ENCODE peak calls at places on chromosomes 1 and 21, in eight cellular contexts. H is NCI-H2081, A is HT1080, Y is MV-4-11, E is germinal center, P is LoVo, N is ecto neural progenitor cell, K is HTR-8/SVneo. Z is an unnamed sample.

GRCh38 chr1:208174736-208175507 is 69.3 kb downstream of the PLXNA2 start:
- DNase-seq in Y (no peak), K (no peak), N (no peak), E (no peak), P (no peak), A (peak), H (no peak), Z (no peak)

GRCh38 chr1:21896652-21897532 is 40.2 kb downstream of the HSPG2 start:
- DNase-seq in A (no peak), P (no peak), Y (no peak), N (no peak), H (no peak), E (no peak), K (no peak), Z (no peak)

GRCh38 chr1:32393832-32394140 is 455 bp downstream of the BSDC1 start:
- DNase-seq in E (peak), H (no peak), N (no peak), Y (no peak), P (peak), K (no peak), A (no peak), Z (no peak)

GRCh38 chr1:57824535-57824934 is 400.7 kb upstream of the DAB1 start:
- DNase-seq in N (no peak), H (peak), K (no peak), E (no peak), Y (no peak), A (no peak), P (no peak), Z (no peak)

GRCh38 chr1:23936481-23937176 is 23.0 kb upstream of the PNRC2 start:
- DNase-seq in P (no peak), Y (no peak), E (no peak), H (no peak), N (peak), A (no peak), K (no peak), Z (no peak)

GRCh38 chr21:15755125-15755524 is 25.3 kb downstream of the USP25 start:
- DNase-seq in A (no peak), P (no peak), H (no peak), K (no peak), N (no peak), Y (no peak), E (no peak), Z (no peak)

GRCh38 chr1:30263888-30264671 is 459.3 kb downstream of the MATN1 start:
- DNase-seq in N (no peak), E (no peak), Y (no peak), H (no peak), K (no peak), A (no peak), P (no peak), Z (no peak)

GRCh38 chr1:30657131-30658013 is 66.0 kb downstream of the MATN1 start:
- DNase-seq in E (no peak), Y (no peak), K (no peak), P (peak), N (no peak), A (no peak), H (no peak), Z (no peak)

GRCh38 chr1:214422137-214422671 is 129.2 kb downstream of the PTPN14 start:
- DNase-seq in H (no peak), Y (no peak), K (peak), A (peak), P (no peak), E (no peak), N (no peak), Z (no peak)

GRCh38 chr1:94527447-94528031 is 14.0 kb downstream of the F3 start:
- DNase-seq in H (no peak), P (peak), Y (peak), E (no peak), N (no peak), A (no peak), K (no peak), Z (peak)

GRCh38 chr1:114299331-114300005 is 145.8 kb upstream of the SYT6 start:
- DNase-seq in E (no peak), Y (no peak), H (no peak), A (no peak), P (no peak), K (no peak), N (no peak), Z (no peak)

GRCh38 chr1:59568158-59568935 is 246.4 kb upstream of the HOOK1 start:
- DNase-seq in N (no peak), H (no peak), P (no peak), Y (no peak), K (peak), E (no peak), A (no peak), Z (no peak)

GRCh38 chr1:10960954-10961833 is 51.3 kb upstream of the TARDBP start:
- DNase-seq in P (peak), K (peak), A (peak), Y (peak), E (peak), N (peak), H (peak), Z (no peak)

GRCh38 chr1:23273450-23274133 is 56.3 kb upstream of the HTR1D start:
- DNase-seq in Y (no peak), K (peak), H (no peak), E (no peak), P (peak), A (peak), N (no peak), Z (no peak)

GRCh38 chr1:12230549-12231275 is 882 bp downstream of the VPS13D start:
- DNase-seq in N (peak), Y (no peak), P (no peak), H (no peak), K (no peak), A (no peak), E (peak), Z (no peak)

GRCh38 chr1:205570796-205571537 is 60.8 kb downstream of the ELK4 start:
- DNase-seq in P (no peak), H (no peak), N (peak), K (no peak), E (no peak), Y (no peak), A (no peak), Z (no peak)

GRCh38 chr1:216464489-216464888 is 41.2 kb upstream of the USH2A start:
- DNase-seq in H (no peak), A (peak), K (peak), E (no peak), Y (no peak), P (no peak), N (no peak), Z (no peak)

GRCh38 chr1:152585586-152585985 is 5.3 kb upstream of the LCE3D start:
- DNase-seq in K (no peak), E (no peak), N (no peak), A (no peak), Y (no peak), H (no peak), P (no peak), Z (no peak)

GRCh38 chr21:39630191-39630591 is 17.5 kb downstream of the B3GALT5 start:
- DNase-seq in N (peak), H (no peak), A (peak), P (peak), K (no peak), Y (no peak), E (no peak), Z (no peak)

GRCh38 chr1:12174789-12175455 is 8.1 kb downstream of the TNFRSF1B start:
- DNase-seq in P (no peak), H (no peak), K (no peak), E (no peak), Y (peak), N (peak), A (no peak), Z (no peak)

GRCh38 chr1:216794541-216795055 is 71.4 kb upstream of the ESRRG start:
- DNase-seq in N (no peak), E (no peak), H (no peak), P (no peak), Y (no peak), A (no peak), K (no peak), Z (no peak)

GRCh38 chr1:25618433-25618808 is 1.8 kb downstream of the MAN1C1 start:
- DNase-seq in A (no peak), N (no peak), E (no peak), H (no peak), P (no peak), K (no peak), Y (no peak), Z (no peak)

GRCh38 chr21:45169001-45169400 is 94.6 kb downstream of the ADARB1 start:
- DNase-seq in Y (no peak), P (no peak), N (no peak), E (no peak), A (no peak), K (no peak), H (no peak), Z (no peak)

GRCh38 chr1:21302747-21303715 is 12.8 kb upstream of the ECE1 start:
- DNase-seq in Y (no peak), N (peak), K (peak), P (no peak), A (peak), H (no peak), E (no peak), Z (no peak)

GRCh38 chr1:220733090-220733569 is 15.0 kb upstream of the MTARC2 start:
- DNase-seq in E (peak), Y (peak), N (peak), A (peak), P (peak), H (peak), K (peak), Z (no peak)

GRCh38 chr1:109508001-109508872 is 1.3 kb downstream of the AMIGO1 start:
- DNase-seq in H (no peak), Y (no peak), A (no peak), E (no peak), N (peak), K (no peak), P (no peak), Z (no peak)

GRCh38 chr1:31846484-31846883 is 30.7 kb upstream of the SPOCD1 start:
- DNase-seq in N (no peak), Y (no peak), H (no peak), E (no peak), K (no peak), P (no peak), A (no peak), Z (no peak)

GRCh38 chr1:200442537-200443169 is 32.8 kb upstream of the ZNF281 start:
- DNase-seq in A (no peak), H (no peak), N (no peak), P (no peak), Y (no peak), E (no peak), K (no peak), Z (no peak)

GRCh38 chr21:34027727-34028461 is 45.5 kb upstream of the MRPS6 start:
- DNase-seq in K (no peak), P (no peak), Y (no peak), N (no peak), E (no peak), H (no peak), A (no peak), Z (no peak)

GRCh38 chr1:242467556-242468145 is 56.8 kb downstream of the PLD5 start:
- DNase-seq in K (peak), H (peak), N (peak), E (peak), A (peak), P (no peak), Y (peak), Z (no peak)

GRCh38 chr21:24869862-24870261 is 737.4 kb downstream of the MRPL39 start:
- DNase-seq in N (no peak), H (no peak), P (no peak), A (no peak), E (no peak), K (no peak), Y (no peak), Z (no peak)

GRCh38 chr1:69569983-69570755 is 2.4 kb downstream of the LRRC7 start:
- DNase-seq in Y (no peak), H (no peak), A (no peak), K (no peak), E (no peak), P (no peak), N (no peak), Z (no peak)

GRCh38 chr1:32151319-32151787 is 28.1 kb upstream of the TXLNA start:
- DNase-seq in P (no peak), N (no peak), H (no peak), E (no peak), K (peak), A (peak), Y (no peak), Z (no peak)

GRCh38 chr1:89563957-89564604 is 39.5 kb downstream of the LRRC8B start:
- DNase-seq in H (no peak), N (no peak), E (no peak), P (no peak), A (no peak), K (no peak), Y (no peak), Z (no peak)

GRCh38 chr21:32719085-32719484 is 8.7 kb downstream of the SYNJ1 start:
- DNase-seq in N (no peak), H (no peak), A (no peak), P (no peak), Y (no peak), E (no peak), K (no peak), Z (peak)

GRCh38 chr1:172399369-172400072 is 21.0 kb upstream of the C1orf105 start:
- DNase-seq in E (peak), Y (peak), H (peak), A (peak), N (no peak), K (peak), P (peak), Z (peak)